ENCODE peak calls at places on chromosomes 12 and 14, in nine cellular contexts. P is transverse colon, G is hepatocyte, Y is esophagus squamous epithelium, T is right lobe of liver, N is keratinocyte, U is tibial artery, K is HCT116, Q is A673. B is an unnamed sample.

GRCh38 chr12:8088574-8088973 is 6.5 kb downstream of the NECAP1 start:
- DNase-seq in P (peak; percentile 26), G (no peak), Y (no peak), T (no peak), N (no peak), U (no peak), K (no peak), Q (no peak), B (no peak)

GRCh38 chr12:51403159-51403558 is 12.0 kb upstream of the GALNT6 start:
- DNase-seq in P (no peak), G (no peak), Y (no peak), T (no peak), N (no peak), U (no peak), K (no peak), Q (no peak), B (no peak)

GRCh38 chr12:1932264-1932777 is 13.9 kb upstream of the CACNA2D4 start:
- DNase-seq in P (peak; percentile 79), G (peak; percentile 58), Y (no peak), T (peak; percentile 67), N (no peak), U (peak; percentile 90), K (no peak), Q (no peak), B (peak; percentile 40)

GRCh38 chr12:101832030-101832429 is 1.3 kb upstream of the GNPTAB start:
- DNase-seq in P (no peak), G (no peak), Y (no peak), T (no peak), N (no peak), U (no peak), K (no peak), Q (no peak), B (no peak)

GRCh38 chr12:64080319-64081008 is 141.6 kb downstream of the KICS2 start:
- DNase-seq in P (peak; percentile 52), G (peak; percentile 41), Y (no peak), T (no peak), N (no peak), U (no peak), K (peak; percentile 56), Q (no peak), B (no peak)

GRCh38 chr12:42084522-42084921 is 60.2 kb downstream of the GXYLT1 start:
- DNase-seq in P (no peak), G (no peak), Y (no peak), T (no peak), N (no peak), U (no peak), K (no peak), Q (no peak), B (no peak)

GRCh38 chr12:47028981-47029708 is 50.3 kb upstream of the PCED1B start:
- DNase-seq in P (no peak), G (no peak), Y (no peak), T (no peak), N (no peak), U (no peak), K (no peak), Q (no peak), B (no peak)

GRCh38 chr12:20549115-20549719 is 145.9 kb upstream of the SLCO1C1 start:
- DNase-seq in P (peak; percentile 26), G (peak; percentile 51), Y (no peak), T (no peak), N (no peak), U (no peak), K (peak; percentile 34), Q (peak; percentile 55), B (peak; percentile 80)

GRCh38 chr14:55157080-55157479 is 28.0 kb downstream of the LGALS3 start:
- DNase-seq in P (no peak), G (no peak), Y (no peak), T (no peak), N (no peak), U (no peak), K (no peak), Q (no peak), B (no peak)

GRCh38 chr12:2641209-2641608 is 153.6 kb upstream of the FKBP4 start:
- DNase-seq in P (peak; percentile 7), G (peak; percentile 23), Y (no peak), T (no peak), N (no peak), U (peak; percentile 65), K (peak; percentile 47), Q (no peak), B (peak; percentile 93)

GRCh38 chr12:46526231-46526630 is 153.7 kb upstream of the SLC38A2 start:
- DNase-seq in P (no peak), G (no peak), Y (no peak), T (no peak), N (no peak), U (no peak), K (no peak), Q (no peak), B (no peak)

GRCh38 chr12:132481345-132481744 is 8.6 kb upstream of the FBRSL1 start:
- DNase-seq in P (no peak), G (no peak), Y (no peak), T (no peak), N (no peak), U (no peak), K (no peak), Q (no peak), B (no peak)

GRCh38 chr12:56261503-56262230 is 3.5 kb upstream of the ANKRD52 start:
- DNase-seq in P (peak; percentile 38), G (peak; percentile 54), Y (no peak), T (no peak), N (peak; percentile 70), U (no peak), K (peak; percentile 48), Q (no peak), B (no peak)

GRCh38 chr14:68910540-68910939 is 68.6 kb downstream of the ACTN1 start:
- DNase-seq in P (no peak), G (no peak), Y (no peak), T (no peak), N (no peak), U (no peak), K (no peak), Q (peak; percentile 37), B (no peak)

GRCh38 chr14:102683399-102684275 is 91.2 kb downstream of the RCOR1 start:
- DNase-seq in P (peak; percentile 51), G (peak; percentile 41), Y (no peak), T (peak; percentile 87), N (no peak), U (no peak), K (no peak), Q (no peak), B (peak; percentile 55)

DNA sequence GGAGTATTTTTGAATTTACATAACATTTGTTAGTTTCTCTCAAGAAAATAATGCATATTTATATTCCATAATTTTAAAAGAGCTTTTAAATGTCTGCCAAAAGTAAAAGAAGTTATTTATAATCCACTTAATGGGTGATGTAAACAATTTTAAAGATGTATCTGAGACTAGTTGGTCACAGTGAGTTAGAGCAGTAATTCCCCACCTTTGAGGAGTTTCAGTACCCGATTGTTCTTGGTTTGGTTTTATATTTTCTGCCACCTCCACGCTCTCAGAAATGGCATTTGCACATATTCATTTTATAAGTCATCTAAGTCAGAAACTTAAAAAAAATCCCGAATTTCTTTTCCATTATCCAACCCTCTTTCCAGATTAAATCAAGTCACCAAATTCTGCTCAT is 153.2 kb downstream of the SLC35F4 start:
- DNase-seq in P (no peak), G (no peak), Y (no peak), T (no peak), N (no peak), U (no peak), K (no peak), Q (no peak), B (no peak)
- H3K27ac ChIP-seq in P (no peak overlapping the region), G (no peak overlapping the region), Y (no peak overlapping the region), T (no peak overlapping the region), N (no peak overlapping the region), U (no peak overlapping the region), K (no peak overlapping the region), Q (no peak overlapping the region), B (no peak overlapping the region)

GRCh38 chr12:50167026-50167742 is at the start of gene CERS5:
- DNase-seq in P (peak; percentile 99), G (peak; percentile 100), Y (peak; percentile 85), T (peak; percentile 99), N (peak; percentile 88), U (peak; percentile 100), K (peak; percentile 96), Q (peak; percentile 100), B (peak; percentile 100)
- TF ChIP-seq CTCF in P (peak; percentile 46), G (no peak), Y (peak; percentile 18), T (peak; percentile 46), N (no peak), U (peak; percentile 45), K (no peak), Q (no peak), B (peak; percentile 58)

DNA sequence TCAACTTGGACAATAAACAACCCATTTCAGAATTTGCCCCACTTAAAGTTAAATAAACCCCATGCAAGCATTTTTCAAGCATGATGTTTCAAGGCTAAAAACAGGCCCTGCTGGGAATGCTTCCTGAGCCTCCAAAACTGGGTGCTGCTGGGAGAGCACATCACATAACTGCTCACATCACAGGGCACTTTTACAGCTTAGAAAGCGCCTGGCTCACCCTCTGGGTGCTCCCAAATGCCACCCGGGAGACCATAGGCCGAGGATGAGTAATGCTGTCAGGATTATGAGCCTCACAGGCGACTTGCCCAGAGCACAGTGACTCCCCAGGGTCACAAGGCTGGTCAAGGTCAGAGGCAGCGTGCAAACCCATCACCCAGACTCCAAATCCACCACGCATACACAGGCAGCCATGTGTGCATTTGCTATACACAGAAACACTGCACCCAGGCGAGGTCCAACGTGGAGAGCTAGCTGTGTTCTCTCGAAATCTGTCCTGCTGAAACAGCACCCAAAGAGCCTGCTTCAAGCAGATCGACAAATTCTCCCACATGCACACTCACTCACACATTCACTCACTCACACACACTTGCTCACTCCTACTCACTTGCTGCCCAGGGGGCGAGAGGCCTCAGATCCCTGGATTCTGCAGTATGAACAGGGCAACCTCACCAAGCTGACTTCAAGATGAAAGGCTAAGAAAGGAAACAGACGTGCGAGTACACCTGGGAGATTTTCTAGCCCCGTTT is 58.7 kb downstream of the ITPK1 start:
- DNase-seq in P (no peak), G (no peak), Y (no peak), T (no peak), N (no peak), U (peak; percentile 82), K (no peak), Q (no peak), B (no peak)
- H3K27ac ChIP-seq in P (peak overlapping the region; percentile 86), G (peak overlapping the region; percentile 60), Y (peak overlapping the region; percentile 73), T (no peak overlapping the region), N (no peak overlapping the region), U (peak overlapping the region; percentile 79), K (no peak overlapping the region), Q (no peak overlapping the region), B (no peak overlapping the region)

GRCh38 chr14:35961697-35962274 is 135.6 kb downstream of the BRMS1L start:
- DNase-seq in P (no peak), G (no peak), Y (no peak), T (no peak), N (no peak), U (no peak), K (no peak), Q (no peak), B (no peak)

GRCh38 chr14:35965425-35965824 is 139.3 kb downstream of the BRMS1L start:
- DNase-seq in P (no peak), G (no peak), Y (no peak), T (no peak), N (no peak), U (no peak), K (no peak), Q (no peak), B (no peak)

GRCh38 chr14:35959835-35960234 is 133.7 kb downstream of the BRMS1L start:
- DNase-seq in P (no peak), G (no peak), Y (no peak), T (no peak), N (no peak), U (no peak), K (no peak), Q (no peak), B (no peak)

GRCh38 chr14:35964736-35965135 is 138.6 kb downstream of the BRMS1L start:
- DNase-seq in P (no peak), G (no peak), Y (no peak), T (no peak), N (no peak), U (no peak), K (no peak), Q (no peak), B (no peak)

GRCh38 chr14:35963209-35963608 is 137.1 kb downstream of the BRMS1L start:
- DNase-seq in P (no peak), G (no peak), Y (no peak), T (no peak), N (no peak), U (no peak), K (peak; percentile 15), Q (peak; percentile 31), B (no peak)
- TF ChIP-seq CTCF in P (no peak), G (peak; percentile 7), Y (no peak), T (peak; percentile 31), N (peak; percentile 50), U (no peak), K (peak; percentile 13), Q (peak; percentile 51), B (peak; percentile 79)